ENCODE peak calls at places on chromosomes 11 and 22, in four cellular contexts. One of them, this sample, is unnamed.
A peak's percentile ranks its signal among the peaks of the same experiment; 100 is the strongest.

GRCh38 chr11:86637976-86638375 is 34.4 kb downstream of the ME3 start:
- DNase-seq in HepG2: no peak
- DNase-seq in K562: no peak
- DNase-seq in GM12878: no peak
- DNase-seq in this sample: peak; percentile 49

GRCh38 chr22:46537221-46537945 is at the start of gene CELSR1:
- DNase-seq in HepG2: no peak
- DNase-seq in GM12878: no peak
- DNase-seq in K562: peak; percentile 67
- DNase-seq in this sample: peak; percentile 11

GRCh38 chr11:44301856-44302231 is 8.1 kb downstream of the ALX4 start:
- DNase-seq in HepG2: no peak
- DNase-seq in GM12878: no peak
- DNase-seq in K562: peak; percentile 38
- DNase-seq in this sample: no peak

GRCh38 chr11:132312161-132312560 is 941.7 kb downstream of the NTM start:
- DNase-seq in K562: no peak
- DNase-seq in GM12878: no peak
- DNase-seq in HepG2: no peak
- DNase-seq in this sample: peak; percentile 83

GRCh38 chr22:37260939-37261338 is 16.9 kb upstream of the RAC2 start:
- DNase-seq in HepG2: peak; percentile 25
- DNase-seq in K562: peak; percentile 70
- DNase-seq in GM12878: no peak
- DNase-seq in this sample: peak; percentile 51

GRCh38 chr11:133922078-133922870 is 34.5 kb downstream of the IGSF9B start:
- DNase-seq in GM12878: no peak
- DNase-seq in HepG2: no peak
- DNase-seq in K562: no peak
- DNase-seq in this sample: no peak

GRCh38 chr11:85795712-85796487 is 15.0 kb downstream of the SYTL2 start:
- DNase-seq in HepG2: no peak
- DNase-seq in K562: no peak
- DNase-seq in GM12878: no peak
- DNase-seq in this sample: no peak

GRCh38 chr22:17779286-17780115 is 5.2 kb upstream of the BID start:
- DNase-seq in K562: peak; percentile 50
- DNase-seq in GM12878: peak; percentile 83
- DNase-seq in HepG2: no peak
- DNase-seq in this sample: no peak

GRCh38 chr11:123083623-123084029 is 21.7 kb upstream of the HSPA8 start:
- DNase-seq in GM12878: no peak
- DNase-seq in HepG2: peak; percentile 65
- DNase-seq in K562: peak; percentile 48
- DNase-seq in this sample: peak; percentile 99

GRCh38 chr11:118917488-118918127 is 8.1 kb downstream of the BCL9L start:
- DNase-seq in K562: no peak
- DNase-seq in GM12878: no peak
- DNase-seq in HepG2: peak; percentile 74
- DNase-seq in this sample: peak; percentile 91

GRCh38 chr22:36765943-36766450 is 9.9 kb downstream of the IFT27 start:
- DNase-seq in GM12878: no peak
- DNase-seq in K562: no peak
- DNase-seq in HepG2: no peak
- DNase-seq in this sample: peak; percentile 59

GRCh38 chr11:78244546-78245315 is 56.0 kb downstream of the USP35 start:
- DNase-seq in HepG2: no peak
- DNase-seq in GM12878: no peak
- DNase-seq in K562: no peak
- DNase-seq in this sample: no peak

GRCh38 chr11:20090654-20091374 is 69.5 kb downstream of the DBX1 start:
- DNase-seq in HepG2: no peak
- DNase-seq in GM12878: no peak
- DNase-seq in K562: no peak
- DNase-seq in this sample: no peak

GRCh38 chr11:131760191-131760951 is 390.0 kb downstream of the NTM start:
- DNase-seq in HepG2: no peak
- DNase-seq in GM12878: no peak
- DNase-seq in K562: no peak
- DNase-seq in this sample: peak; percentile 95

GRCh38 chr11:130218501-130218900 is 58.9 kb downstream of the ST14 start:
- DNase-seq in K562: no peak
- DNase-seq in HepG2: no peak
- DNase-seq in GM12878: no peak
- DNase-seq in this sample: no peak

GRCh38 chr11:45025716-45026492 is 75.2 kb upstream of the TP53I11 start:
- DNase-seq in K562: no peak
- DNase-seq in GM12878: no peak
- DNase-seq in HepG2: peak; percentile 16
- DNase-seq in this sample: peak; percentile 22

GRCh38 chr11:120756931-120757330 is 245.4 kb downstream of the GRIK4 start:
- DNase-seq in K562: no peak
- DNase-seq in GM12878: no peak
- DNase-seq in HepG2: peak; percentile 14
- DNase-seq in this sample: no peak

GRCh38 chr11:116694017-116694725 is 78.6 kb downstream of the BUD13 start:
- DNase-seq in K562: no peak
- DNase-seq in GM12878: no peak
- DNase-seq in HepG2: no peak
- DNase-seq in this sample: no peak

GRCh38 chr11:19803506-19803998 is 90.9 kb downstream of the NAV2 start:
- DNase-seq in K562: no peak
- DNase-seq in HepG2: no peak
- DNase-seq in GM12878: no peak
- DNase-seq in this sample: no peak

GRCh38 chr22:18024276-18024939 is at the start of gene MICAL3:
- DNase-seq in K562: peak; percentile 68
- DNase-seq in GM12878: no peak
- DNase-seq in HepG2: no peak
- DNase-seq in this sample: peak; percentile 64

GRCh38 chr11:87437844-87438223 is 400.1 kb downstream of the TMEM135 start:
- DNase-seq in HepG2: no peak
- DNase-seq in K562: no peak
- DNase-seq in GM12878: no peak
- DNase-seq in this sample: peak; percentile 84

GRCh38 chr11:12249590-12250260 is 127.6 kb upstream of the PARVA start:
- DNase-seq in GM12878: no peak
- DNase-seq in HepG2: no peak
- DNase-seq in K562: no peak
- DNase-seq in this sample: no peak

GRCh38 chr11:111283945-111284481 is 14.3 kb upstream of the POU2AF3 start:
- DNase-seq in GM12878: no peak
- DNase-seq in HepG2: no peak
- DNase-seq in K562: no peak
- DNase-seq in this sample: peak; percentile 51

GRCh38 chr22:38085501-38085900 is 1.5 kb upstream of the SLC16A8 start:
- DNase-seq in GM12878: no peak
- DNase-seq in HepG2: no peak
- DNase-seq in K562: no peak
- DNase-seq in this sample: no peak

GRCh38 chr11:76838422-76839068 is 22.2 kb upstream of the ACER3 start:
- DNase-seq in K562: peak; percentile 61
- DNase-seq in HepG2: peak; percentile 45
- DNase-seq in GM12878: no peak
- DNase-seq in this sample: no peak

GRCh38 chr11:23711981-23712380 is 784.9 kb upstream of the LUZP2 start:
- DNase-seq in HepG2: no peak
- DNase-seq in K562: no peak
- DNase-seq in GM12878: no peak
- DNase-seq in this sample: no peak

GRCh38 chr22:23696326-23696851 is 5.6 kb downstream of the RGL4 start:
- DNase-seq in HepG2: no peak
- DNase-seq in K562: no peak
- DNase-seq in GM12878: peak; percentile 33
- DNase-seq in this sample: peak; percentile 56

GRCh38 chr11:70525466-70525865 is 127.1 kb downstream of the CTTN start:
- DNase-seq in GM12878: no peak
- DNase-seq in HepG2: no peak
- DNase-seq in K562: no peak
- DNase-seq in this sample: no peak

DNA sequence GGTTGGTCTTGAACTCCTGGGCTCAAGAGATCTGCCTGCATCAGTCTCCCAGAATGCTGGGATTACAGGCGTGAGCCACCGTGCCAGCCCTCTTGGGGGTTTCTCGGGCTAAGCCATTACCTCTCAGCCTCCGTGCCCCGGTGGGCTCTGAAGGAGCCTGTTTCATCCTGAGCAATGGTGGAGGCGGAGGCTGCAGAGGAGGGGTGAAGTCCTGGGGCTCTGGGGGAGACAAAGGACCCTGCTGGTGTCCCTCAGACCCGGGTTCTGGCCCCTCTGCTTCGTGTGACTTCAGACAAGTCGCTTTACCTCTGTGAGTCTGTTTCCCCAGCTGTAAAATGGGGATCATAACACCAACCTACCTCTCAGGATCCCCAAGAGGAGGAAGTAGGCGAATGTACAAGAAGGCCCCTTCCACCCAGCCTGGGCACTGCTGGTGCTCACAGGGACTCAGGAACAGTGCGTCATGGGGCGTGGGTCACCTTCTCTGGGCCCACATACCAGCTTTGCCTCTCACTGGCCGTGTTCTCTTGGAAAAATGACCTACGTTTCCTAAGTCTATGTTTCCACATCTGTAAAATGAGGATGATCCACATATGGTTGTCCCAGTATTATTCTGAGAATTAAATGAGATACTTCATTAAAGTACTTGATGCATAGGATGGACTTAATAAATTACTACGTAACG is 36.8 kb downstream of the RIBC2 start:
- DNase-seq in GM12878: no peak
- DNase-seq in HepG2: no peak
- DNase-seq in K562: no peak
- DNase-seq in this sample: no peak
- TF ChIP-seq CEBPB in GM12878: no peak
- TF ChIP-seq CEBPB in HepG2: no peak
- TF ChIP-seq CEBPB in K562: no peak
- TF ChIP-seq CEBPB in this sample: no peak

GRCh38 chr11:2929511-2929879 is 275 bp upstream of the PHLDA2 start:
- DNase-seq in K562: peak; percentile 93
- DNase-seq in HepG2: no peak
- DNase-seq in GM12878: no peak
- DNase-seq in this sample: peak; percentile 72
- TF ChIP-seq MXI1 in K562: no peak
- TF ChIP-seq MXI1 in HepG2: no peak
- TF ChIP-seq MXI1 in GM12878: no peak
- TF ChIP-seq MXI1 in this sample: no peak

GRCh38 chr11:13333456-13333957 is 55.9 kb downstream of the BMAL1 start:
- DNase-seq in GM12878: no peak
- DNase-seq in K562: no peak
- DNase-seq in HepG2: peak; percentile 18
- DNase-seq in this sample: no peak

GRCh38 chr11:13336246-13336873 is 58.8 kb downstream of the BMAL1 start:
- DNase-seq in GM12878: no peak
- DNase-seq in K562: no peak
- DNase-seq in HepG2: no peak
- DNase-seq in this sample: peak; percentile 47

GRCh38 chr11:13334068-13334785 is 56.6 kb downstream of the BMAL1 start:
- DNase-seq in HepG2: no peak
- DNase-seq in GM12878: no peak
- DNase-seq in K562: no peak
- DNase-seq in this sample: no peak

GRCh38 chr11:13337986-13338436 is 60.4 kb downstream of the BMAL1 start:
- DNase-seq in GM12878: no peak
- DNase-seq in HepG2: no peak
- DNase-seq in K562: no peak
- DNase-seq in this sample: peak; percentile 78

DNA sequence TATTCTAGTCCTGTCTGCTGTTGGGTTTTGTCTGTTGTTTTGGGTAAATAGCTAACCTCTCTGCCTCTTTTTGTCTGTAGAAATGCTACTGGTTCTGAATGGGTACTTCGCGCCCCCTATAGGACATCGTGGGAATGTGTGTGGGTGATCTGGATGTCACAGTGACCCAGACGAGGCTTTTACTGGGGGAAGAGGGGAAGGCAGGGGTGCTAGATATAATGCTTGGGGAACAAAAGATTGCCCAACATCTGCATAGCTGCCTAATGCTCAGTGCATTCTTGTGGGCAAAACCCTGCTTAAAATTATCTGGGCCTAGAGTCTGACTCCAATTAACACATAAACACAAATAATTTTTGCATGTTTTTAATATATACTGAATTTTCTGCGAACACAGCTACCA is 57.7 kb downstream of the BMAL1 start:
- DNase-seq in K562: peak; percentile 64
- DNase-seq in GM12878: no peak
- DNase-seq in HepG2: peak; percentile 49
- DNase-seq in this sample: peak; percentile 66
- TF ChIP-seq CEBPB in K562: no peak
- TF ChIP-seq CEBPB in GM12878: no peak
- TF ChIP-seq CEBPB in HepG2: no peak
- TF ChIP-seq CEBPB in this sample: peak; percentile 41

GRCh38 chr11:6630632-6631291 is 11.5 kb upstream of the TPP1 start:
- DNase-seq in GM12878: no peak
- DNase-seq in K562: no peak
- DNase-seq in HepG2: no peak
- DNase-seq in this sample: no peak
- TF ChIP-seq MXI1 in GM12878: no peak
- TF ChIP-seq MXI1 in K562: no peak
- TF ChIP-seq MXI1 in HepG2: no peak
- TF ChIP-seq MXI1 in this sample: no peak

DNA sequence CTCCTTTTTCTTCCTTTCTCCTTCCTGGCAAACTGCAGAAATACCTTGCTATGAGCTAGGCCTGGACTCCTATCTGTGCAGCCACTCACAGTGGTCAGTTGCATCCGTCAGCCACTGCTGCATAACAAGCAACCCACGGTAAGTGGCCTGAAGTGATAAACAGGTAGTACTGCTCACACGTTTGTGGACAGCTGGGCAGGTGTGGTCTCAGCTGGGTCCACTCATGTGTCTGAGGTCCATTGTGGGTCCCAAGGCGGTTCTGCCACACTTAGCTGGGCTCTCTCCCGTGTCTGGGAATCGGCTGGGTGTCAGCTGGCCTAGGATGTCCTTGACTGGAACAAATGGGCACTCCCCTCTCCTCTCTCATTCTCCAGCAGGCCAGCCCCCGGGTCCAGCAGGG is 109.3 kb downstream of the BRD1 start:
- DNase-seq in GM12878: no peak
- DNase-seq in HepG2: no peak
- DNase-seq in K562: no peak
- DNase-seq in this sample: no peak
- TF ChIP-seq CEBPB in GM12878: no peak
- TF ChIP-seq CEBPB in HepG2: no peak
- TF ChIP-seq CEBPB in K562: no peak
- TF ChIP-seq CEBPB in this sample: no peak

GRCh38 chr22:30183861-30184278 is 62.7 kb downstream of the LIF start:
- DNase-seq in K562: peak; percentile 30
- DNase-seq in HepG2: no peak
- DNase-seq in GM12878: no peak
- DNase-seq in this sample: peak; percentile 71
- TF ChIP-seq MXI1 in K562: no peak
- TF ChIP-seq MXI1 in HepG2: no peak
- TF ChIP-seq MXI1 in GM12878: no peak
- TF ChIP-seq MXI1 in this sample: no peak

GRCh38 chr11:34706709-34707461 is 86.0 kb downstream of the EHF start:
- DNase-seq in GM12878: no peak
- DNase-seq in K562: no peak
- DNase-seq in HepG2: no peak
- DNase-seq in this sample: no peak
- TF ChIP-seq CEBPB in GM12878: no peak
- TF ChIP-seq CEBPB in K562: no peak
- TF ChIP-seq CEBPB in HepG2: no peak
- TF ChIP-seq CEBPB in this sample: no peak

This sample was measured in IMR-90.